ENCODE peak calls at places on chromosomes 2 and 18, in eight cellular contexts. G is SK-N-SH, Z is A549, C is tibial nerve, D is sigmoid colon, I is K562, Y is HepG2, W is stomach. T is an unnamed sample.

GRCh38 chr2:231527091-231527395 is 3.2 kb downstream of the NMUR1 start:
- DNase-seq in W (no peak), D (peak), G (no peak), C (no peak), I (no peak), Z (no peak), Y (no peak), T (no peak)

GRCh38 chr2:160628811-160629210 is 135.2 kb upstream of the RBMS1 start:
- DNase-seq in Y (no peak), D (no peak), Z (no peak), W (no peak), G (no peak), C (no peak), I (no peak), T (no peak)

GRCh38 chr18:58315739-58316215 is 271.8 kb downstream of the NEDD4L start:
- DNase-seq in I (no peak), D (no peak), G (no peak), C (no peak), Y (peak), W (no peak), Z (no peak), T (no peak)

GRCh38 chr2:174247474-174248186 is 702 bp downstream of the OLA1 start:
- DNase-seq in Y (peak), W (peak), G (peak), I (no peak), C (peak), D (peak), Z (no peak), T (no peak)

GRCh38 chr18:46721331-46721730 is 35.5 kb downstream of the ST8SIA5 start:
- DNase-seq in I (no peak), W (no peak), D (no peak), Z (no peak), C (no peak), Y (no peak), G (no peak), T (no peak)

GRCh38 chr2:238159676-238160205 is 971 bp downstream of the ERFE start:
- DNase-seq in Y (no peak), G (no peak), Z (no peak), D (no peak), W (no peak), C (no peak), I (no peak), T (peak)

GRCh38 chr2:222399038-222399783 is 25.1 kb upstream of the SGPP2 start:
- DNase-seq in I (no peak), W (no peak), Z (no peak), Y (no peak), G (peak), D (no peak), C (no peak), T (no peak)

GRCh38 chr2:127649684-127650040 is 3.7 kb downstream of the GPR17 start:
- DNase-seq in I (peak), Y (peak), W (peak), C (peak), D (peak), G (peak), Z (peak), T (peak)

GRCh38 chr2:239316562-239317465 is 84.0 kb downstream of the HDAC4 start:
- DNase-seq in W (peak), I (peak), C (peak), Z (no peak), G (no peak), Y (no peak), D (peak), T (no peak)

GRCh38 chr2:137138263-137138662 is 372.9 kb downstream of the THSD7B start:
- DNase-seq in G (no peak), I (no peak), C (no peak), D (no peak), Z (no peak), W (no peak), Y (no peak), T (no peak)

GRCh38 chr2:137133231-137133630 is 367.9 kb downstream of the THSD7B start:
- DNase-seq in I (no peak), Y (no peak), W (no peak), C (no peak), D (no peak), G (no peak), Z (no peak), T (no peak)
- H3K4me3 ChIP-seq in I (no peak), Y (no peak), W (no peak), C (no peak), D (no peak), G (no peak), Z (no peak), T (no peak)

GRCh38 chr2:65279756-65280155 is 52.1 kb downstream of the ACTR2 start:
- DNase-seq in G (no peak), W (no peak), Z (no peak), I (no peak), Y (no peak), C (no peak), D (no peak), T (no peak)

GRCh38 chr2:65277118-65277517 is 49.5 kb downstream of the ACTR2 start:
- DNase-seq in I (no peak), C (no peak), Z (no peak), W (no peak), Y (no peak), D (no peak), G (no peak), T (no peak)

GRCh38 chr2:65276604-65277003 is 49.0 kb downstream of the ACTR2 start:
- DNase-seq in G (no peak), W (no peak), Y (no peak), Z (no peak), I (no peak), D (no peak), C (no peak), T (no peak)

GRCh38 chr2:65277791-65278449 is 50.3 kb downstream of the ACTR2 start:
- DNase-seq in G (no peak), I (no peak), Z (no peak), D (no peak), C (no peak), Y (no peak), W (no peak), T (no peak)

DNA sequence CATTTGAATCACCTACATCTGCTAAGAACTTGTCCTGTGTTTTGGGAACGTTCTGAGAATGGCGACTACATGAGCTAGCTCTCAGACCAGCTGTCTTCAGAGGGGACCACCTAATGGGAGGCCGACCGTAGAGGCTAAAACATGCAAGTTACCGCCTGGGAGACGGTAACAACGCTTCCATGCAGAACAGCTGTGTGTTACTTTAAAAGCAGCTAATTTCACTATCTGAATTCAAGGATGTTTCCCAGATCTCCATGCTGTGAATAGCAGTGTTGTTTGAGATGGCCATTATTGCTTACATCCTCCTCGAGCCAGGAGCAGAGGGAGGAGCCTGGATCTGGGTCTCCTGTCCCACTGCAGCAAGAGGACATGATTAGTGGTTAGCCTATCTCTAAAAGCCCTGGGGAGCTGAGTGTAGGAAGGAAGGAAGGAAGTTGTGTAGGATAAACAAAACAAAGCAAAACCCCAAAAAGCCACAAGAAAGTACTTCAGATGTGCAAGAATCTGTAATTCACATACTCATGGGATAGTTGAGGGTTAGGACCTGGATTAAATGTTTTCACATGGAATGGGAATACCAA is 50.9 kb downstream of the ACTR2 start:
- DNase-seq in Y (no peak), D (no peak), W (no peak), I (no peak), Z (no peak), G (no peak), C (no peak), T (no peak)
- TF ChIP-seq EP300 in Y (no peak), D (no peak), W (no peak), I (peak), Z (no peak), G (no peak), C (no peak), T (no peak)

DNA sequence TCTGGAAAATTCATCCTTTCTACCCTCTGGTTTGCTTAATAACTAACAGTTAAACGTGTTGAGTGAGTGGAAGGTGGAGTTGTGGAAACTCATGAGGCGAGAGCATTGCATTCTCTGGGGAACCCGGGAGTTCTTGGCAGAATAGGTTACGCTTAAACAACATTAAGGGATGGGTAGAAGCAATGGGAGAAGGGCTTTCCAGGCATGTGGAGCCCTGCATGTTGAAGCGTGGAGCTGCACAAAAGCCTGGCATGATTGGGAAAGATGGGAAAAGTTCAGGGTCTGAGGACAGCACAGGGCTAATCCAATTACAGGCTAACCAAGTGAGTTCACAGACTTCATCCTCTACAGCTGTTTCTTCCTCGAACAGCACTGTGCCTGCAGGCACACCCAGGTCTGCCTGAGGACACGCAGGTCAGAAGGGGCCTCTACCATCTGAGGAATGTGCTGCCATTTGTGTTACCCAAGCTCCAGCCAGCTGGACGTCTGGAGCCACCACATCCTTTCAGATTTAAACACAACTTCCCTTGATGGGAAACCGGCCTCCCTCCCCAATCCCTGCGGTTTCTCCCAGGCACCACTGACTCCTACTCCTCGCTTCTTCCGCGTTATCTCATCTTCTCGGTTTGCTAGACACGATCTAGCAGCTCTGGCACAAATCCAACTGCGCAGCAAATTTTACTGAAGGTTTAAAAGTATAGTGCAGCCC is 164.2 kb downstream of the ANTXR1 start:
- DNase-seq in D (peak), Z (peak), I (peak), G (peak), C (peak), W (peak), Y (peak), T (peak)
- H3K4me3 ChIP-seq in D (no peak), Z (no peak), I (no peak), G (no peak), C (peak), W (no peak), Y (no peak), T (no peak)

DNA sequence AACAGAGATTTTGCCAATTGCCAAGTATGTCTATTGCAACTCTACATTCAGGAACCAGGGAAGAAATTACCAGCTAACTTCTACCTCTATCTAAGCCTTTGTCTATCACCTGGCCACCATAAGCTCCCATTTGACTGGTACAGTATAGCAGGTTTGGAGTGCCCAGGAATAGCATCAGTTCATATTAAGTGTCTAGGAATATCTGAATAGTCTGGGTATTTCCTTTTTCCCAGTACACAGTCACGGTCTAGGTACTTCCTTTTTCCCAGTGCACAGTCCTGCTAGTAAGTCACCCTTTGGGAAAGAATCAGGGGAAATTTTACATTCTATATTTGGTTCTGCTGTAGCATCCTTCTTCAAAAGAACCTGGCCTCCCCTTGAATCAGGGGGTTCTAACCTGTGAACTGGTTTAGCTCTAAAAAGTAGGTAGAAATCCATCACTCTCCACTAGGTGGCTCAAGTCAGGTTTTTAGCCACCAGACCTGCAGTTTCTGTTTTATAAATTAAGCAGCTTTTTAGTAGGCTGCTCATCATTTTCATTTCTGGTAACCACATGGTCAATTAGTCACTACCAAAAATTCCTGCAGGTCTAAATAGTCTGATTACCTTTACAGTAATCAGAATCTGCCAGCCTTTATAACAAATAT is 49.3 kb upstream of the DNAJC10 start:
- DNase-seq in W (no peak), D (no peak), Z (peak), C (no peak), G (peak), Y (peak), I (peak), T (no peak)
- TF ChIP-seq EP300 in W (no peak), D (no peak), Z (no peak), C (no peak), G (no peak), Y (no peak), I (no peak), T (no peak)

GRCh38 chr18:809985-810642 is 1.9 kb downstream of the YES1 start:
- DNase-seq in Z (no peak), G (no peak), I (no peak), W (no peak), Y (no peak), C (no peak), D (no peak), T (no peak)
- H3K4me3 ChIP-seq in Z (peak), G (no peak), I (peak), W (peak), Y (peak), C (no peak), D (no peak), T (peak)